ENCODE peak calls at places on chromosome 9, in four cellular contexts. O is osteocyte, Q is tibial nerve, M is gastrocnemius medialis. S is an unnamed sample.
A peak's percentile ranks its signal among the peaks of the same experiment; 100 is the strongest.

GRCh38 chr9:125924351-125924750 is 177.2 kb downstream of the PBX3 start:
- DNase-seq in O (no peak), Q (no peak), M (no peak), S (no peak)

GRCh38 chr9:113992276-113992951 is 85.7 kb downstream of the AMBP start:
- DNase-seq in Q (peak; percentile 16), O (no peak), M (peak; percentile 48), S (no peak)

GRCh38 chr9:97041898-97042297 is 3.0 kb upstream of the CTSV start:
- DNase-seq in M (no peak), O (peak; percentile 17), Q (no peak), S (no peak)

GRCh38 chr9:61673664-61674381 is 484.0 kb downstream of the SPATA31A7 start:
- DNase-seq in O (peak; percentile 80), Q (no peak), M (no peak), S (no peak)

GRCh38 chr9:68560131-68560844 is 19.6 kb upstream of the TMEM252 start:
- DNase-seq in M (no peak), O (no peak), Q (peak; percentile 50), S (no peak)

GRCh38 chr9:14978022-14979000 is 68.1 kb upstream of the FREM1 start:
- DNase-seq in M (no peak), Q (no peak), O (no peak), S (no peak)

GRCh38 chr9:89525673-89526374 is 27.9 kb upstream of the SEMA4D start:
- DNase-seq in O (no peak), Q (no peak), M (no peak), S (no peak)

GRCh38 chr9:131492070-131492469 is 10.6 kb upstream of the POMT1 start:
- DNase-seq in O (no peak), Q (no peak), M (peak; percentile 61), S (no peak)

GRCh38 chr9:13778486-13779110 is 499.1 kb upstream of the MPDZ start:
- DNase-seq in M (no peak), O (no peak), Q (no peak), S (no peak)

GRCh38 chr9:123176230-123176629 is 92.2 kb downstream of the STRBP start:
- DNase-seq in Q (no peak), O (no peak), M (no peak), S (no peak)

GRCh38 chr9:89939893-89940292 is 335.1 kb downstream of the GADD45G start:
- DNase-seq in M (no peak), O (no peak), Q (no peak), S (no peak)

GRCh38 chr9:76166436-76166959 is 227.7 kb downstream of the RFK start:
- DNase-seq in O (no peak), Q (no peak), M (no peak), S (no peak)

GRCh38 chr9:123400926-123401503 is 45.0 kb downstream of the CRB2 start:
- DNase-seq in O (no peak), M (no peak), Q (no peak), S (no peak)

GRCh38 chr9:129694265-129694664 is 28.8 kb downstream of the PRRX2 start:
- DNase-seq in M (no peak), O (no peak), Q (no peak), S (no peak)

GRCh38 chr9:22189471-22189870 is 180.4 kb upstream of the CDKN2B start:
- DNase-seq in Q (no peak), M (no peak), O (no peak), S (no peak)

GRCh38 chr9:131781069-131781468 is 41.2 kb upstream of the RAPGEF1 start:
- DNase-seq in O (no peak), Q (no peak), M (no peak), S (no peak)

GRCh38 chr9:6305954-6306563 is 22.1 kb upstream of the TPD52L3 start:
- DNase-seq in Q (no peak), O (no peak), M (no peak), S (no peak)

GRCh38 chr9:2024888-2025781 is 10.0 kb downstream of the SMARCA2 start:
- DNase-seq in Q (no peak), O (no peak), M (no peak), S (no peak)

GRCh38 chr9:84817011-84817410 is 147.5 kb downstream of the NTRK2 start:
- DNase-seq in O (peak; percentile 11), Q (no peak), M (no peak), S (no peak)

GRCh38 chr9:87497604-87498045 is at the start of gene DAPK1:
- DNase-seq in O (peak; percentile 91), Q (peak; percentile 40), M (peak; percentile 12), S (no peak)

GRCh38 chr9:87497080-87497603 is 525 bp upstream of the DAPK1 start:
- DNase-seq in Q (no peak), O (no peak), M (no peak), S (no peak)

GRCh38 chr9:87499455-87500015 is 1.9 kb downstream of the DAPK1 start:
- DNase-seq in Q (no peak), O (no peak), M (no peak), S (no peak)

GRCh38 chr9:87498816-87499454 is 1.3 kb downstream of the DAPK1 start:
- DNase-seq in O (no peak), Q (no peak), M (no peak), S (no peak)

DNA sequence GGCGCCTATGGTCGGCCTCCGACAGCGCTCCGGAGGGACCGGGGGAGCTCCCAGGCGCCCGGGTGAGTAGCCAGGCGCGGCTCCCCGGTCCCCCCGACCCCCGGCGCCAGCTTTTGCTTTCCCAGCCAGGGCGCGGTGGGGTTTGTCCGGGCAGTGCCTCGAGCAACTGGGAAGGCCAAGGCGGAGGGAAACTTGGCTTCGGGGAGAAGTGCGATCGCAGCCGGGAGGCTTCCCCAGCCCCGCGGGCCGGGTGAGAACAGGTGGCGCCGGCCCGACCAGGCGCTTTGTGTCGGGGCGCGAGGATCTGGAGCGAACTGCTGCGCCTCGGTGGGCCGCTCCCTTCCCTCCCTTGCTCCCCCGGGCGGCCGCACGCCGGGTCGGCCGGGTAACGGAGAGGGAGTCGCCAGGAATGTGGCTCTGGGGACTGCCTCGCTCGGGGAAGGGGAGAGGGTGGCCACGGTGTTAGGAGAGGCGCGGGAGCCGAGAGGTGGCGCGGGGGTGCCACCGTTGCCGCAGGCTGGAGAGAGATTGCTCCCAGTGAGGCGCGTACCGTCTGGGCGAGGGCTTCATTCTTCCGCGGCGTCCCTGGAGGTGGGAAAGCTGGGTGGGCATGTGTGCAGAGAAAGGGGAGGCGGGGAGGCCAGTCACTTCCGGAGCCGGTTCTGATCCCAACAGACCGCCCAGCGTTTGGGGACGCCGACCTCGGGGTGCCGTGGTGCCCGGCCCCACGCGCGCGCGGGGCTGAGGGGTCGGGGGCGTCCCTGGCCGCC is 564 bp downstream of the DAPK1 start:
- DNase-seq in M (no peak), Q (no peak), O (peak; percentile 88), S (no peak)
- TF ChIP-seq CTCF in M (no peak), Q (no peak), O (peak; percentile 51), S (no peak)

GRCh38 chr9:21110708-21111576 is 30.7 kb downstream of the IFNW1 start:
- DNase-seq in O (no peak), M (no peak), Q (peak; percentile 62), S (no peak)
- TF ChIP-seq CTCF in O (peak; percentile 92), M (peak; percentile 37), Q (peak; percentile 73), S (peak; percentile 65)

DNA sequence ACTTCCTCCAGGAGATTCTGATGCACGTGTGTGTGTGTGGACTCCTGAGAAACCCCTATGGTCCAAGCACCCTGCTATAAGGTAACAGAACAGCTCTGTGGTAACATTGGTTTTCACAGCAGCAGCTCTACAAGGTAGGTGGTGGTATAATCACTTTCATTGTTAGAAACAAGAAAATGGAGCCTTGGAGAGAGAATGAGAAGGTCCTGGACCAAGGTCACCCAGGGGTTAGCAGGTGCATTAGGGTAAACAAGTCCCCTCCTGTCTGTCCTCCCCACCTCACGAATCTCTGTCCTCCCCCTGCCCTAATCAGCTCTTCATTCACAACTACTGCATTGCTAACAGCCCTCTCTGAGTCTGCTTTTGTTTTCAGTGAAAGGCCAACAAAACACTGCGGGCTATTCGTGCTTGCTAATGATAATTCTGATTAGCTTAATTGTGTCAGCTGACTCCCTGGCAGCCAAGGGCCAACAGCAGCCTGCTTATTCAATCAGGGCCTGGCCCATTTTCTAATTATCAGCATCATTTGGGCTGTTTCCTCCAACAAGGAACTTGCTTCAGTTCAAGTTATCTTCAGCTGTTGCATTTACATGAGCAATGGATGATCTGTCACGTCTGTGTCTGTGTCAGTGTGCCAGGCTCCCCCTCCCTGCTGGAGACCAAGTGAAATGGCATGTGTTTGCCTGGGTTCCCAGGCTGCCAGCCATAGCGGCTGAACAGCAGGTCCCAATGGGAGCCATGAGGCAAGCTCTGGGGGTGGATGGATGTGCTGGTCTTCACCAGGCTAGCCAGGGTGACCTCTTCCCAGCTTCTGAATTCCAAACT is 56.7 kb upstream of the EQTN start:
- DNase-seq in O (no peak), Q (no peak), M (no peak), S (no peak)
- TF ChIP-seq CTCF in O (no peak), Q (no peak), M (no peak), S (no peak)

GRCh38 chr9:32395483-32396216 is 11.2 kb downstream of the ACO1 start:
- DNase-seq in Q (peak; percentile 70), O (no peak), M (peak; percentile 28), S (no peak)
- TF ChIP-seq CTCF in Q (no peak), O (peak; percentile 54), M (no peak), S (no peak)

GRCh38 chr9:11144750-11145149 is 531.9 kb upstream of the PTPRD start:
- DNase-seq in Q (no peak), O (no peak), M (no peak), S (no peak)

GRCh38 chr9:11142965-11143738 is 530.4 kb upstream of the PTPRD start:
- DNase-seq in Q (no peak), M (no peak), O (no peak), S (no peak)

GRCh38 chr9:11148189-11148588 is 535.4 kb upstream of the PTPRD start:
- DNase-seq in O (no peak), Q (no peak), M (no peak), S (no peak)

GRCh38 chr9:11149065-11149464 is 536.3 kb upstream of the PTPRD start:
- DNase-seq in Q (no peak), M (no peak), O (no peak), S (no peak)
- TF ChIP-seq CTCF in Q (no peak), M (no peak), O (no peak), S (no peak)

DNA sequence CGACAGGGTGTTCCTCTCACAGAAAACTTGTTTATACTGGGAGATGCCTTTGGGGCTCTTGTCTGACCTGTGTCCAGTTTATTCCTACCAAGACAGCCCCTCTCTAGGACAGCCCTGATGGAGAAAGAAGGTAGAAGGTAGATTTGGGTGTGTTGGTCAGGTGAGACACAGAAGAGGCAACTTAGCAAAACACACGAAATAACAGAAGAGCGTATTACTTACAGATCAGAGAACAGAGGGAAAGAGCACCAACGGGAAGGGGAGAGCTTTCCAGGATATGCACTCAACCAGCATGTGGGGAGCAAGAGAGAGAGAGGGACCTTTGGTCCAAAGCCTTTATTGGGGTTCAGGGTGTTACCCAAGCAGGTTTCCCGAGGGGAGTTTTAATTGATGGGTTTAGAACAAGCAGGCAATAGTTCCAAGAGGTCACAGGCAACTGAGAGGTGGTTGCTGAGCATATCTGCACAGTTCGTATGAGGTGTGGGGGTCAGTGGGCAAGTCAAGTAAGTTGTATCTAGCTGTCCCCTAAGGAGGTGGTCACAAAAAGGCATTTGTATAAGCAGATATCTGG is 31.8 kb downstream of the BAAT start:
- DNase-seq in Q (no peak), O (no peak), M (no peak), S (no peak)
- TF ChIP-seq CTCF in Q (no peak), O (no peak), M (no peak), S (no peak)

DNA sequence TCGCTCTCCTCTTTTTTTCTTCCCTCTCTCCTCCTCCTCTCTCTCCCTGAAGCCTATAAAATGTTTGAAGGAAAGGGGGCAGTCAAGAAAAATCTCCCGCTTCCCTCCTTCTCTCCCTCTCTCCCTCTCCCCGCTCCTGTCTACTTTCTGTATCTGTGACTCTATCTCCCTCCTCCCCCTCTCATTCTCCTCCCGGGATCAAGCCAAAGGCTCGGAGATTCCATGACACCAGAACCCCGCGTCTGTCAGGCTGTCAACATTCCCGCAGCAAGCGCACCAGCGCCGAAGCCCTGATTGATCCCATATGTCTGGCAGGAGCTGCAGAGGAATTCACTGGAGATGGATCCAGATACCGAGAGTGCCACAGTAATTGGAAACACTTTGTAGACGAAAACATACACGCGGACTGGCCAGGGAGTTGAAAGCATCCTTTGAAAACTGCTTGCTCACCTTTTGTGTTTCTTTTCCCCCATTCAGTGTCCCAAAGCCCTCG is 268 bp upstream of the SVEP1 start:
- DNase-seq in M (no peak), Q (peak; percentile 52), O (no peak), S (no peak)
- TF ChIP-seq CTCF in M (no peak), Q (no peak), O (no peak), S (no peak)

S was measured in vagina.